ENCODE peak calls at places on chromosomes 7 and 10, in eight cellular contexts. K is sigmoid colon, P is stomach, T is ovary, C is A549, A is HepG2, J is transverse colon, S is H1. Z is an unnamed sample.
A peak's percentile ranks its signal among the peaks of the same experiment; 100 is the strongest.

GRCh38 chr7:132709971-132710567 is 133.8 kb upstream of the PLXNA4 start:
- DNase-seq in S (no peak), P (peak; percentile 32), J (no peak), K (no peak), C (no peak), A (peak; percentile 10), T (no peak), Z (peak; percentile 68)

GRCh38 chr10:12308102-12308501 is 41.2 kb upstream of the CAMK1D start:
- DNase-seq in S (no peak), A (no peak), C (no peak), J (no peak), K (peak; percentile 75), P (no peak), T (no peak), Z (no peak)

GRCh38 chr7:25854608-25855497 is 297.1 kb upstream of the NFE2L3 start:
- DNase-seq in C (peak; percentile 89), S (peak; percentile 74), K (peak; percentile 86), J (peak; percentile 81), P (no peak), T (no peak), A (peak; percentile 66), Z (peak; percentile 70)

GRCh38 chr7:125424721-125425120 is 495.1 kb upstream of the POT1 start:
- DNase-seq in J (no peak), C (no peak), K (no peak), A (no peak), S (no peak), T (no peak), P (no peak), Z (no peak)

GRCh38 chr10:23158370-23158769 is 33.7 kb upstream of the PTF1A start:
- DNase-seq in K (no peak), A (peak; percentile 55), T (peak; percentile 46), S (no peak), J (peak; percentile 27), C (peak; percentile 78), P (peak; percentile 49), Z (no peak)

GRCh38 chr7:85535974-85536729 is 349.3 kb upstream of the SEMA3D start:
- DNase-seq in K (no peak), A (no peak), T (no peak), P (no peak), C (no peak), J (no peak), S (no peak), Z (no peak)

GRCh38 chr10:48649349-48649944 is 35.2 kb upstream of the WDFY4 start:
- DNase-seq in T (no peak), A (no peak), K (no peak), P (no peak), S (no peak), J (no peak), C (no peak), Z (no peak)

GRCh38 chr7:85457911-85458310 is 271.1 kb upstream of the SEMA3D start:
- DNase-seq in C (no peak), S (no peak), J (no peak), A (no peak), T (no peak), K (no peak), P (no peak), Z (no peak)

GRCh38 chr10:99304027-99304856 is 24.9 kb upstream of the CNNM1 start:
- DNase-seq in P (no peak), T (no peak), A (peak; percentile 97), S (no peak), K (no peak), J (no peak), C (no peak), Z (no peak)

GRCh38 chr7:103598326-103598905 is 152.4 kb upstream of the SLC26A5 start:
- DNase-seq in P (no peak), K (no peak), A (no peak), S (no peak), C (no peak), J (no peak), T (no peak), Z (no peak)

GRCh38 chr10:17387861-17388503 is 66.4 kb downstream of the ST8SIA6 start:
- DNase-seq in C (no peak), P (no peak), K (no peak), A (peak; percentile 31), J (no peak), S (no peak), T (no peak), Z (no peak)

GRCh38 chr7:99224263-99224947 is 16.5 kb upstream of the KPNA7 start:
- DNase-seq in K (no peak), P (peak; percentile 64), T (no peak), C (peak; percentile 70), A (peak; percentile 54), S (no peak), J (peak; percentile 42), Z (no peak)

GRCh38 chr7:152464312-152465117 is 28.7 kb upstream of the KMT2C start:
- DNase-seq in K (peak; percentile 90), S (no peak), P (peak; percentile 76), J (peak; percentile 77), A (peak; percentile 37), T (peak; percentile 83), C (peak; percentile 88), Z (peak; percentile 44)

GRCh38 chr7:101916876-101917275 is 99.5 kb downstream of the CUX1 start:
- DNase-seq in J (no peak), A (no peak), C (no peak), K (no peak), T (no peak), P (no peak), S (no peak), Z (no peak)

GRCh38 chr10:103168436-103168835 is 24.6 kb downstream of the NT5C2 start:
- DNase-seq in C (no peak), A (no peak), J (no peak), P (no peak), T (no peak), K (no peak), S (no peak), Z (no peak)

GRCh38 chr7:5362466-5362865 is 61.2 kb downstream of the TNRC18 start:
- DNase-seq in T (no peak), S (no peak), J (no peak), K (no peak), C (no peak), A (no peak), P (no peak), Z (no peak)

GRCh38 chr7:35762781-35763180 is 38.1 kb upstream of the SEPTIN7 start:
- DNase-seq in S (no peak), T (no peak), K (no peak), C (no peak), A (no peak), J (no peak), P (no peak), Z (no peak)

GRCh38 chr10:5589071-5589962 is 64.6 kb downstream of the CALML3 start:
- DNase-seq in P (no peak), K (no peak), T (no peak), C (no peak), S (no peak), J (peak; percentile 37), A (no peak), Z (no peak)

GRCh38 chr7:141359740-141360413 is 191.3 kb upstream of the AGK start:
- DNase-seq in P (no peak), S (no peak), J (no peak), K (no peak), C (no peak), T (no peak), A (no peak), Z (no peak)

GRCh38 chr10:102274062-102274461 is 28.7 kb downstream of the GBF1 start:
- DNase-seq in S (no peak), P (no peak), J (no peak), C (no peak), T (no peak), K (no peak), A (no peak), Z (no peak)

GRCh38 chr7:2947381-2947780 is 96.3 kb downstream of the CARD11 start:
- DNase-seq in T (no peak), S (no peak), K (peak; percentile 11), J (no peak), P (no peak), C (no peak), A (no peak), Z (no peak)

GRCh38 chr7:42380411-42380810 is 143.4 kb upstream of the GLI3 start:
- DNase-seq in P (no peak), K (no peak), C (no peak), S (no peak), J (no peak), T (no peak), A (no peak), Z (no peak)

GRCh38 chr10:761376-761775 is 71.9 kb upstream of the DIP2C start:
- DNase-seq in J (no peak), S (no peak), T (no peak), A (no peak), K (no peak), C (no peak), P (no peak), Z (no peak)

GRCh38 chr7:5694221-5694754 is 87.2 kb downstream of the RNF216 start:
- DNase-seq in P (no peak), C (no peak), J (no peak), A (no peak), S (no peak), K (peak; percentile 88), T (peak; percentile 62), Z (no peak)

GRCh38 chr7:65931685-65932084 is 50.3 kb downstream of the GUSB start:
- DNase-seq in A (no peak), S (no peak), J (no peak), T (no peak), K (no peak), P (no peak), C (no peak), Z (no peak)

GRCh38 chr10:52818019-52818418 is 45.4 kb upstream of the MBL2 start:
- DNase-seq in K (no peak), J (no peak), P (no peak), S (peak; percentile 39), T (no peak), C (no peak), A (peak; percentile 51), Z (no peak)
- TF ChIP-seq CTCF in K (no peak), J (no peak), P (peak; percentile 19), S (peak; percentile 58), T (no peak), C (peak; percentile 51), A (peak; percentile 70), Z (no peak)

GRCh38 chr10:127986543-127987466 is 79.9 kb downstream of the PTPRE start:
- DNase-seq in T (no peak), P (no peak), J (no peak), S (no peak), K (peak; percentile 42), C (no peak), A (no peak), Z (no peak)
- TF ChIP-seq EP300 in T (no peak), P (no peak), J (no peak), S (no peak), K (no peak), C (no peak), A (no peak), Z (no peak)

GRCh38 chr10:10798543-10799192 is 219.0 kb upstream of the CELF2 start:
- DNase-seq in T (peak; percentile 56), P (no peak), J (no peak), S (no peak), C (no peak), K (peak; percentile 71), A (no peak), Z (no peak)
- H3K4me1 ChIP-seq in T (peaks cover 14% of the 10 kb centered on the region), P (peaks cover 12% of the 10 kb centered on the region), J (peaks cover 6% of the 10 kb centered on the region), S (peaks cover 20% of the 10 kb centered on the region), C (no peaks in the 10 kb centered on the region), K (peaks cover 47% of the 10 kb centered on the region), A (no peaks in the 10 kb centered on the region), Z (no peaks in the 10 kb centered on the region)

DNA sequence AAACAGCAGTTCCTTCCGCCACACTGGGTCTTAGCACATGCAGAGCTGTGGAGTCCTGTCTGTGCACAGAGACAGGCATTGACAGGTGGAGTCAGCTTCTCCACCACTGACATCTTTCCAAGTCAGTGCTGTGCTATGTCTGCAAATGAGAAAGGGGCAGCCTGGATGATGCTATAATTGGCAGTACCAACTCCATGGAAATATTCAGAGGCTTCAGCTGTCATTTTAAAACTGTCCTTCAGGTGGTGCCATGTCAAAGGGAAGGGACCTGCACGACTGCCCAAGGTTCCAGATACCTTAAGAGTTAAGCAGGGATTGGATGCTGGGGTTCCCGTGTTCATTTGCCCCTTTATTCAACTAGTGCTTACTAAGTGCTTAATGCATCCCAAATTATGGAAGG is 258.0 kb upstream of the PRKCQ start:
- DNase-seq in S (no peak), K (no peak), T (no peak), P (no peak), A (peak; percentile 1), C (no peak), J (no peak), Z (no peak)
- TF ChIP-seq CTCF in S (peak; percentile 17), K (no peak), T (no peak), P (no peak), A (peak; percentile 29), C (no peak), J (no peak), Z (no peak)

Z was measured in tibial nerve.